ENCODE peak calls at places on chromosomes 5 and 9, in five cellular contexts. H is HL-60, V is AG10803, K is kidney epithelial cell, M is adrenal gland. S is an unnamed sample.

GRCh38 chr5:124752854-124753720 is 6.6 kb upstream of the ZNF608 start:
- DNase-seq in H (no peak), V (no peak), K (no peak), M (no peak), S (no peak)

GRCh38 chr5:77355751-77356150 is 136.4 kb downstream of the WDR41 start:
- DNase-seq in H (no peak), V (no peak), K (no peak), M (no peak), S (no peak)

GRCh38 chr5:4005335-4005734 is 409.7 kb downstream of the IRX1 start:
- DNase-seq in H (no peak), V (no peak), K (no peak), M (no peak), S (no peak)

GRCh38 chr5:143922718-143923117 is 110.8 kb downstream of the HMHB1 start:
- DNase-seq in H (no peak), V (peak; percentile 82), K (peak; percentile 16), M (no peak), S (no peak)

GRCh38 chr5:29197636-29198035 is 1995.8 kb upstream of the CDH6 start:
- DNase-seq in H (no peak), V (no peak), K (no peak), M (no peak), S (no peak)

GRCh38 chr5:94375801-94376200 is 242.6 kb downstream of the KIAA0825 start:
- DNase-seq in H (no peak), V (no peak), K (no peak), M (no peak), S (no peak)

GRCh38 chr5:62742214-62742613 is 163.6 kb downstream of the LRRC70 start:
- DNase-seq in H (no peak), V (no peak), K (no peak), M (no peak), S (no peak)

GRCh38 chr5:38426493-38426892 is 130.0 kb downstream of the LIFR start:
- DNase-seq in H (no peak), V (peak; percentile 58), K (no peak), M (no peak), S (no peak)

GRCh38 chr5:4306029-4306428 is 710.4 kb downstream of the IRX1 start:
- DNase-seq in H (no peak), V (no peak), K (no peak), M (no peak), S (no peak)

GRCh38 chr9:127221695-127222094 is 42.9 kb upstream of the GARNL3 start:
- DNase-seq in H (no peak), V (no peak), K (no peak), M (no peak), S (peak; percentile 61)

GRCh38 chr5:82413302-82414042 is 135.3 kb upstream of the RPS23 start:
- DNase-seq in H (peak; percentile 7), V (peak; percentile 96), K (no peak), M (no peak), S (no peak)

GRCh38 chr5:40904205-40904993 is 4.9 kb upstream of the C7 start:
- DNase-seq in H (no peak), V (peak; percentile 61), K (peak; percentile 31), M (peak; percentile 86), S (peak; percentile 30)

GRCh38 chr5:90022002-90022710 is 387.4 kb downstream of the CETN3 start:
- DNase-seq in H (no peak), V (no peak), K (no peak), M (no peak), S (no peak)

GRCh38 chr9:70480405-70480980 is 66.0 kb upstream of the KLF9 start:
- DNase-seq in H (no peak), V (peak; percentile 54), K (no peak), M (peak; percentile 78), S (no peak)

GRCh38 chr5:112757468-112758208 is 20.0 kb downstream of the APC start:
- DNase-seq in H (no peak), V (peak; percentile 67), K (no peak), M (no peak), S (peak; percentile 44)

GRCh38 chr9:93091056-93091452 is 5.0 kb upstream of the CARD19 start:
- DNase-seq in H (no peak), V (no peak), K (no peak), M (peak; percentile 13), S (no peak)

GRCh38 chr5:156008844-156009243 is 318.1 kb upstream of the SGCD start:
- DNase-seq in H (no peak), V (no peak), K (no peak), M (no peak), S (no peak)

GRCh38 chr5:100424017-100424416 is 111.2 kb upstream of the FAM174A start:
- DNase-seq in H (no peak), V (no peak), K (no peak), M (no peak), S (no peak)

GRCh38 chr5:88826959-88827585 is 55.9 kb downstream of the MEF2C start:
- DNase-seq in H (peak; percentile 50), V (peak; percentile 56), K (peak; percentile 32), M (peak; percentile 56), S (peak; percentile 91)

GRCh38 chr9:20518735-20519134 is 103.6 kb downstream of the MLLT3 start:
- DNase-seq in H (no peak), V (no peak), K (no peak), M (no peak), S (no peak)

GRCh38 chr9:99224445-99224844 is 2.4 kb downstream of the SEC61B start:
- DNase-seq in H (no peak), V (no peak), K (no peak), M (no peak), S (no peak)

GRCh38 chr9:34254141-34254913 is 74.7 kb downstream of the KIF24 start:
- DNase-seq in H (no peak), V (peak; percentile 83), K (peak; percentile 51), M (peak; percentile 53), S (no peak)

GRCh38 chr5:140251527-140251973 is 51.4 kb downstream of the PFDN1 start:
- DNase-seq in H (peak; percentile 35), V (peak; percentile 95), K (peak; percentile 85), M (no peak), S (peak; percentile 36)

GRCh38 chr9:80884180-80884579 is 805.2 kb downstream of the TLE1 start:
- DNase-seq in H (no peak), V (no peak), K (no peak), M (no peak), S (no peak)

GRCh38 chr5:168020522-168021294 is 270.7 kb upstream of the WWC1 start:
- DNase-seq in H (no peak), V (no peak), K (no peak), M (peak; percentile 20), S (no peak)

DNA sequence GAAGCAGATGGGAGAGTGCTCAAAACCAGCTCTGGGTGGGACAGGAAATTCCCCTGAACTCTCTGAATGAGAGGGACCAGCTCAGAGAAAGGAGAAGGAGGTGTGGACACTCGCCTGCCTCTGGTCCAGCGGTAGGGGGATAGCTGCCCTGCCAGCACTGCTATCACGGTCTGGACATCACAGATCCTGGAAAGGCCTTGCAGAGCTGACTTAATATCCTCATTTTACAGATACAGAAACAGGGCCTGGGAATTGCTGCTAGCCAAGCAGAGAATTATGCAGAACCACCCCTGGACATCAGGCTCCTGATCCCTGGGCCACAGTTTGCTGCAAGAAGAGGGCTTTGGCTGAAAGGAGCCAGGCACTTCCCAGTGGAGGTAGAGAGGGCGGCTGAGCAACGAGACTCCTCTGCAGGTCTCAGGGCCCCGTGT is 4.8 kb downstream of the TRAF1 start:
- DNase-seq in H (no peak), V (no peak), K (no peak), M (no peak), S (no peak)
- H3K4me3 ChIP-seq in H (no peak overlapping the region), V (no peak overlapping the region), K (no peak overlapping the region), M (no peak overlapping the region), S (peak overlapping the region; percentile 80)

DNA sequence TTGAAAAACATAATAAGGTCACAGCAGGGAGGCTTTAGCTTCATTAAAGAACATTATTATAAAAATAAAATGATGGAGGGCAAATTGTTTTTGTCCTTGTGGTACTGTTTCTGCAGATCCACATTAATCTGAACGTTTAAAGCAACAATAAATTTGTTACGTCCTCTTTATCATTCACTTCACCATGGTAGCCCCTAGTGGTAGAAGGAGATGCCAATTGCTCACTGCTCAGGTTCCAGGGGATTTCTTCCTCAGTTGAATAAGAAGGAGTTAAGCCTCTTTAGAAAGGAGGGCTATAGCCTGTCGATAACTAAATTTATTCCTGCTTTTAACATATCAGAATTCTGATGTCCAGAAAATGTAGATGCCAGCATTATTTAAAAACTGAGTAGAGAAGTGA is 692.4 kb downstream of the PTPRD start:
- DNase-seq in H (no peak), V (no peak), K (no peak), M (no peak), S (no peak)
- TF ChIP-seq CTCF in H (no peak), V (no peak), K (peak; percentile 32), M (no peak), S (no peak)

GRCh38 chr9:35426627-35427026 is 63.3 kb upstream of the RUSC2 start:
- DNase-seq in H (no peak), V (no peak), K (no peak), M (no peak), S (no peak)
- H3K4me3 ChIP-seq in H (no peak overlapping the region), V (no peak overlapping the region), K (no peak overlapping the region), M (no peak overlapping the region), S (no peak overlapping the region)

GRCh38 chr9:116365056-116365471 is 211.5 kb downstream of the PAPPA start:
- DNase-seq in H (no peak), V (peak; percentile 59), K (no peak), M (peak; percentile 60), S (no peak)
- TF ChIP-seq CTCF in H (no peak), V (peak; percentile 23), K (no peak), M (no peak), S (no peak)

DNA sequence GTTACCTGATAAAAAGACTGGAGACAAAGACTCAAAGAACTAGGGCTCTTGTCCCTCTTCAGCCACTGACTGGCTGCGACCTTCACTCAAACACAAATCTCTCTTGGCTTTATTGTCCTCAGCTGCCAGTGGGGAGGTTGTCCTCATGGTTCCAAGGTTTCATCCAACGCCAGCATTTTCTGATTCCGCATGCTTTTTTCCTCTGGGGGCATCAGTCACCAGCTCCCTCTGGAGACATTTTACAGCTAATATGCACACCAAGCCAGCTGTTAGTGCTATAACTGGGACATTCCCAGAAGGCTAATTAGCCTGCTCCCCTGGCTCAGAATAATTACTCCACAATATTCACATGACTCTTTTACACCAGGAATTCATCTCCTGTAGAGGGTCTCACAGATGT is 193.5 kb upstream of the ANKRD55 start:
- DNase-seq in H (no peak), V (no peak), K (no peak), M (no peak), S (no peak)
- H3K4me3 ChIP-seq in H (no peak overlapping the region), V (no peak overlapping the region), K (no peak overlapping the region), M (no peak overlapping the region), S (no peak overlapping the region)

GRCh38 chr9:73565833-73566465 is 414.3 kb downstream of the ANXA1 start:
- DNase-seq in H (no peak), V (peak; percentile 0), K (peak; percentile 16), M (no peak), S (no peak)
- TF ChIP-seq CTCF in H (peak; percentile 19), V (peak; percentile 25), K (peak; percentile 83), M (peak; percentile 15), S (peak; percentile 20)

DNA sequence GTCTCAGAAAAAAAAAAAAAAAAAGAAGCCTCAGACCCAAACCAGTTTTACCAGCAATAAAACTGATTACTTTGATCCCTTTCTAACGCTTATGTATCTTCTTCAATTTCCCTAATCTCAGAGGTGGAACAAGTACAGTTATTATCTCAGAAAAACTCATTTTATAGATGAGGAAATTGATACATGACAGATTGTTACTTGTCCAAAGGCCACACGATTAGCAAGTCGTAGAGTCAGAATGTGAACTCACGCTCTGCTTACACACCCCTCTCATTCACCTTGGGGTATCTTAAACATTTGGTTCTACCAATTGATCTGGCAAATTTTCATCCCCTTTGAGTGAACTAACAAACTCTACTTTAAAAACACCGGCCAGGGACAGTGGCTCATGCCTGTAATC is 110.2 kb downstream of the SUSD1 start:
- DNase-seq in H (no peak), V (no peak), K (no peak), M (no peak), S (no peak)
- H3K4me3 ChIP-seq in H (no peak overlapping the region), V (no peak overlapping the region), K (no peak overlapping the region), M (no peak overlapping the region), S (no peak overlapping the region)